ENCODE peak calls at places on chromosomes 1 and 21, in ten cellular contexts. S is NT2/D1; O is cerebellar cortex; I is germinal center; V is fibroblast of lung; W is A172; Z is heart right ventricle; K is hippocampal formation; D is thyroid gland; B is stimulated activated CD4-positive, alpha-beta T cell treated with anti-CD3 and anti-CD28 coated beads, Interleukin-2, amount 100 ng/mL, for 24 hours. F is an unnamed sample.

GRCh38 chr21:34881894-34882371 is 167.2 kb downstream of the RUNX1 start:
- DNase-seq in S (no peak), O (no peak), I (no peak), V (peak), W (peak), Z (no peak), K (no peak), D (no peak), B (no peak), F (no peak)

GRCh38 chr1:225597926-225598575 is 54.9 kb downstream of the ENAH start:
- DNase-seq in S (no peak), O (no peak), I (no peak), V (peak), W (peak), Z (no peak), K (no peak), D (no peak), B (no peak), F (no peak)

GRCh38 chr1:116002781-116003455 is 26.6 kb downstream of the SLC22A15 start:
- DNase-seq in S (peak), O (no peak), I (no peak), V (no peak), W (no peak), Z (no peak), K (peak), D (no peak), B (no peak), F (no peak)

GRCh38 chr1:81052162-81052561 is 748.6 kb upstream of the ADGRL2 start:
- DNase-seq in S (no peak), O (no peak), I (no peak), V (no peak), W (no peak), Z (no peak), K (no peak), D (no peak), B (no peak), F (no peak)

GRCh38 chr1:183719976-183720497 is 66.9 kb upstream of the APOBEC4 start:
- DNase-seq in S (no peak), O (no peak), I (no peak), V (no peak), W (no peak), Z (no peak), K (no peak), D (no peak), B (no peak), F (no peak)

GRCh38 chr1:54500030-54500389 is 48.0 kb upstream of the ACOT11 start:
- DNase-seq in S (no peak), O (peak), I (no peak), V (no peak), W (no peak), Z (no peak), K (no peak), D (peak), B (no peak), F (no peak)

GRCh38 chr21:35394634-35395369 is 345.7 kb upstream of the RUNX1 start:
- DNase-seq in S (no peak), O (no peak), I (no peak), V (peak), W (no peak), Z (no peak), K (no peak), D (no peak), B (no peak), F (no peak)

GRCh38 chr1:59092126-59092525 is 204.8 kb upstream of the FGGY start:
- DNase-seq in S (no peak), O (no peak), I (no peak), V (peak), W (no peak), Z (no peak), K (no peak), D (no peak), B (no peak), F (no peak)

GRCh38 chr1:46687095-46687659 is 15.5 kb downstream of the TEX38 start:
- DNase-seq in S (no peak), O (peak), I (no peak), V (peak), W (peak), Z (peak), K (peak), D (peak), B (no peak), F (no peak)

GRCh38 chr1:108121361-108122143 is 78.6 kb downstream of the SLC25A24 start:
- DNase-seq in S (no peak), O (no peak), I (no peak), V (peak), W (no peak), Z (peak), K (no peak), D (peak), B (no peak), F (no peak)

GRCh38 chr1:67788251-67788796 is 44.9 kb downstream of the GNG12 start:
- DNase-seq in S (no peak), O (no peak), I (no peak), V (no peak), W (no peak), Z (no peak), K (no peak), D (peak), B (no peak), F (no peak)

GRCh38 chr1:248229360-248229908 is 1.8 kb upstream of the OR2M4 start:
- DNase-seq in S (peak), O (no peak), I (no peak), V (no peak), W (no peak), Z (no peak), K (no peak), D (no peak), B (no peak), F (no peak)

GRCh38 chr1:19811206-19811851 is 3.8 kb downstream of the RNF186 start:
- DNase-seq in S (no peak), O (peak), I (peak), V (peak), W (no peak), Z (peak), K (no peak), D (peak), B (peak), F (peak)

GRCh38 chr1:109214695-109215623 is 1.2 kb downstream of the SARS1 start:
- DNase-seq in S (no peak), O (peak), I (no peak), V (peak), W (peak), Z (no peak), K (no peak), D (peak), B (peak), F (peak)

GRCh38 chr1:27138368-27138767 is 16.6 kb downstream of the SLC9A1 start:
- DNase-seq in S (no peak), O (no peak), I (no peak), V (no peak), W (no peak), Z (no peak), K (no peak), D (peak), B (no peak), F (no peak)

GRCh38 chr21:37266515-37267221 is 466 bp downstream of the VPS26C start:
- DNase-seq in S (peak), O (peak), I (no peak), V (peak), W (peak), Z (peak), K (peak), D (no peak), B (no peak), F (no peak)

GRCh38 chr1:30427545-30427944 is 295.8 kb downstream of the MATN1 start:
- DNase-seq in S (no peak), O (no peak), I (no peak), V (no peak), W (no peak), Z (no peak), K (no peak), D (no peak), B (no peak), F (no peak)

GRCh38 chr1:98472878-98473277 is 188.6 kb upstream of the SNX7 start:
- DNase-seq in S (no peak), O (no peak), I (no peak), V (no peak), W (no peak), Z (no peak), K (no peak), D (no peak), B (no peak), F (no peak)

GRCh38 chr1:186059311-186059710 is 315.7 kb downstream of the TPR start:
- DNase-seq in S (no peak), O (no peak), I (no peak), V (peak), W (no peak), Z (no peak), K (no peak), D (peak), B (no peak), F (no peak)

GRCh38 chr1:33148615-33149014 is 33.2 kb downstream of the TRIM62 start:
- DNase-seq in S (no peak), O (no peak), I (no peak), V (no peak), W (no peak), Z (no peak), K (no peak), D (no peak), B (no peak), F (no peak)

GRCh38 chr1:115237507-115237906 is 100.5 kb downstream of the NGF start:
- DNase-seq in S (no peak), O (no peak), I (no peak), V (peak), W (peak), Z (no peak), K (no peak), D (no peak), B (no peak), F (no peak)

GRCh38 chr1:226778657-226779058 is 39.6 kb upstream of the ITPKB start:
- DNase-seq in S (no peak), O (no peak), I (no peak), V (peak), W (peak), Z (peak), K (no peak), D (peak), B (no peak), F (no peak)

GRCh38 chr21:42737969-42738590 is 84.7 kb downstream of the PDE9A start:
- DNase-seq in S (no peak), O (no peak), I (no peak), V (no peak), W (no peak), Z (peak), K (peak), D (peak), B (no peak), F (peak)

GRCh38 chr1:18712254-18712605 is 81.6 kb downstream of the PAX7 start:
- DNase-seq in S (no peak), O (no peak), I (no peak), V (no peak), W (no peak), Z (no peak), K (no peak), D (no peak), B (no peak), F (no peak)

GRCh38 chr1:90351019-90351418 is 356.1 kb downstream of the ZNF326 start:
- DNase-seq in S (no peak), O (no peak), I (no peak), V (no peak), W (no peak), Z (no peak), K (no peak), D (no peak), B (no peak), F (no peak)

GRCh38 chr1:1014896-1015681 is 1.8 kb downstream of the ISG15 start:
- DNase-seq in S (no peak), O (no peak), I (no peak), V (no peak), W (no peak), Z (peak), K (no peak), D (no peak), B (no peak), F (no peak)

GRCh38 chr1:22143065-22143514 is at the start of gene WNT4:
- DNase-seq in S (no peak), O (no peak), I (peak), V (peak), W (peak), Z (peak), K (no peak), D (peak), B (peak), F (no peak)

GRCh38 chr1:115655307-115655664 is 13.5 kb downstream of the VANGL1 start:
- DNase-seq in S (no peak), O (no peak), I (no peak), V (no peak), W (no peak), Z (no peak), K (no peak), D (no peak), B (no peak), F (no peak)

GRCh38 chr1:19764848-19765247 is 34.9 kb downstream of the TMCO4 start:
- DNase-seq in S (no peak), O (peak), I (peak), V (peak), W (peak), Z (no peak), K (no peak), D (no peak), B (peak), F (no peak)

GRCh38 chr1:162175393-162175792 is 105.9 kb downstream of the NOS1AP start:
- DNase-seq in S (peak), O (no peak), I (no peak), V (peak), W (no peak), Z (no peak), K (no peak), D (no peak), B (no peak), F (no peak)

GRCh38 chr1:184152502-184152901 is 101.0 kb downstream of the TSEN15 start:
- DNase-seq in S (no peak), O (no peak), I (no peak), V (peak), W (peak), Z (no peak), K (no peak), D (peak), B (no peak), F (no peak)

GRCh38 chr1:56575865-56576264 is 3.5 kb downstream of the PLPP3 start:
- DNase-seq in S (no peak), O (no peak), I (no peak), V (peak), W (no peak), Z (no peak), K (no peak), D (no peak), B (no peak), F (no peak)

GRCh38 chr21:30415993-30416392 is 9.7 kb downstream of the KRTAP13-3 start:
- DNase-seq in S (no peak), O (no peak), I (no peak), V (no peak), W (no peak), Z (no peak), K (no peak), D (no peak), B (no peak), F (no peak)

GRCh38 chr1:63906053-63906704 is 132.4 kb downstream of the ROR1 start:
- DNase-seq in S (no peak), O (no peak), I (no peak), V (no peak), W (no peak), Z (no peak), K (no peak), D (no peak), B (no peak), F (no peak)